ENCODE peak calls at places on chromosomes 7 and 10, in four cellular contexts. Q is naive thymus-derived CD4-positive, alpha-beta T cell; M is right cardiac atrium; Z is left lung. V is an unnamed sample.

GRCh38 chr10:71575446-71575845 is 144.1 kb downstream of the C10orf105 start:
- ATAC-seq in Q (no peak), M (peak), Z (peak), V (no peak)

GRCh38 chr10:110698340-110698739 is 54.2 kb downstream of the RBM20 start:
- ATAC-seq in Q (no peak), M (peak), Z (no peak), V (no peak)

GRCh38 chr10:11881028-11881476 is 57.9 kb downstream of the PROSER2 start:
- ATAC-seq in Q (no peak), M (no peak), Z (no peak), V (no peak)

GRCh38 chr10:88896336-88897018 is 16.4 kb downstream of the STAMBPL1 start:
- ATAC-seq in Q (no peak), M (peak), Z (peak), V (no peak)

GRCh38 chr7:2196381-2197378 is 36.1 kb downstream of the MAD1L1 start:
- ATAC-seq in Q (no peak), M (peak), Z (no peak), V (no peak)

GRCh38 chr10:35011771-35012191 is 78.4 kb downstream of the CUL2 start:
- ATAC-seq in Q (peak), M (no peak), Z (no peak), V (no peak)

GRCh38 chr10:17854044-17854652 is 45.0 kb downstream of the MRC1 start:
- ATAC-seq in Q (peak), M (no peak), Z (peak), V (no peak)

GRCh38 chr7:2107386-2108085 is 125.2 kb downstream of the MAD1L1 start:
- ATAC-seq in Q (no peak), M (no peak), Z (no peak), V (no peak)

GRCh38 chr10:69333205-69333604 is 54.9 kb downstream of the HK1 start:
- ATAC-seq in Q (no peak), M (peak), Z (peak), V (no peak)

GRCh38 chr10:1643161-1643910 is 94.0 kb downstream of the ADARB2 start:
- ATAC-seq in Q (no peak), M (no peak), Z (no peak), V (peak)

GRCh38 chr7:116588641-116589594 is 64.1 kb downstream of the CAV1 start:
- ATAC-seq in Q (peak), M (peak), Z (peak), V (no peak)

GRCh38 chr7:105910172-105910571 is 33.8 kb upstream of the ATXN7L1 start:
- ATAC-seq in Q (no peak), M (no peak), Z (no peak), V (no peak)

GRCh38 chr7:128115326-128115820 is 84.1 kb upstream of the LRRC4 start:
- ATAC-seq in Q (no peak), M (no peak), Z (no peak), V (no peak)

GRCh38 chr7:28328161-28328560 is 84.2 kb upstream of the CREB5 start:
- ATAC-seq in Q (peak), M (no peak), Z (no peak), V (no peak)

GRCh38 chr7:111103678-111104274 is 12.8 kb downstream of the LRRN3 start:
- ATAC-seq in Q (no peak), M (no peak), Z (no peak), V (peak)

GRCh38 chr7:148615085-148615750 is 24.7 kb downstream of the C7orf33 start:
- ATAC-seq in Q (no peak), M (no peak), Z (no peak), V (no peak)